ENCODE peak calls at places on chromosomes 1 and 21, in six cellular contexts. G is omental fat pad; J is hypothalamus; R is GM12865; C is activated CD8-positive, alpha-beta memory T cell treated with anti-CD3 and anti-CD28 coated beads, Interleukin-2, amount 50 U/mL, for 4 hours; S is naive thymus-derived CD8-positive, alpha-beta T cell. T is an unnamed sample.
A peak's percentile ranks its signal among the peaks of the same experiment; 100 is the strongest.

GRCh38 chr1:198007011-198007410 is 89.8 kb downstream of the LHX9 start:
- DNase-seq in G (no peak), J (no peak), R (no peak), C (no peak), S (no peak), T (no peak)

GRCh38 chr1:169548312-169548711 is 38.0 kb downstream of the F5 start:
- DNase-seq in G (no peak), J (no peak), R (no peak), C (no peak), S (no peak), T (no peak)

GRCh38 chr1:201108614-201109013 is 3.6 kb downstream of the CACNA1S start:
- DNase-seq in G (no peak), J (no peak), R (peak; percentile 17), C (no peak), S (no peak), T (no peak)

GRCh38 chr21:42171091-42172053 is 47.6 kb upstream of the ABCG1 start:
- DNase-seq in G (no peak), J (peak; percentile 52), R (no peak), C (no peak), S (no peak), T (peak; percentile 57)

GRCh38 chr1:3536796-3537195 is 74.5 kb downstream of the MEGF6 start:
- DNase-seq in G (no peak), J (no peak), R (no peak), C (no peak), S (no peak), T (no peak)

GRCh38 chr21:39483917-39484316 is 32.1 kb downstream of the SH3BGR start:
- DNase-seq in G (no peak), J (no peak), R (no peak), C (no peak), S (no peak), T (no peak)

GRCh38 chr1:196873385-196873784 is 14.5 kb upstream of the CFHR4 start:
- DNase-seq in G (no peak), J (no peak), R (no peak), C (no peak), S (no peak), T (no peak)

GRCh38 chr21:18522181-18522771 is 118.7 kb upstream of the TMPRSS15 start:
- DNase-seq in G (no peak), J (no peak), R (no peak), C (no peak), S (no peak), T (no peak)

GRCh38 chr21:39197448-39197847 is 14.2 kb upstream of the PSMG1 start:
- DNase-seq in G (no peak), J (no peak), R (no peak), C (no peak), S (no peak), T (no peak)

GRCh38 chr21:39312112-39313041 is 1.1 kb downstream of the BRWD1 start:
- DNase-seq in G (peak; percentile 86), J (peak; percentile 94), R (peak; percentile 94), C (peak; percentile 96), S (peak; percentile 97), T (peak; percentile 91)

GRCh38 chr1:61056674-61057439 is 25.5 kb upstream of the NFIA start:
- DNase-seq in G (no peak), J (peak; percentile 63), R (no peak), C (peak; percentile 54), S (peak; percentile 40), T (peak; percentile 43)

GRCh38 chr1:107974090-107974489 is 9.1 kb upstream of the VAV3 start:
- DNase-seq in G (no peak), J (no peak), R (no peak), C (no peak), S (no peak), T (no peak)

GRCh38 chr1:183259886-183260285 is 73.8 kb downstream of the LAMC2 start:
- DNase-seq in G (no peak), J (no peak), R (no peak), C (no peak), S (no peak), T (no peak)

GRCh38 chr1:18649713-18650370 is 19.2 kb downstream of the PAX7 start:
- DNase-seq in G (no peak), J (no peak), R (no peak), C (no peak), S (no peak), T (no peak)

GRCh38 chr21:17195965-17196364 is 316.9 kb upstream of the CXADR start:
- DNase-seq in G (no peak), J (no peak), R (no peak), C (no peak), S (no peak), T (no peak)

GRCh38 chr1:33684346-33685122 is 179.3 kb upstream of the HMGB4 start:
- DNase-seq in G (no peak), J (no peak), R (no peak), C (no peak), S (no peak), T (no peak)

GRCh38 chr1:204366759-204367158 is 7.0 kb upstream of the PLEKHA6 start:
- DNase-seq in G (no peak), J (no peak), R (peak; percentile 15), C (no peak), S (no peak), T (peak; percentile 20)

GRCh38 chr21:38913120-38913975 is 107.6 kb downstream of the ETS2 start:
- DNase-seq in G (no peak), J (peak; percentile 6), R (no peak), C (no peak), S (no peak), T (no peak)

GRCh38 chr1:74964508-74964907 is 169.7 kb upstream of the LHX8 start:
- DNase-seq in G (peak; percentile 28), J (peak; percentile 9), R (no peak), C (no peak), S (no peak), T (no peak)

GRCh38 chr1:109391161-109391556 is 6.6 kb downstream of the SORT1 start:
- DNase-seq in G (no peak), J (no peak), R (no peak), C (no peak), S (no peak), T (no peak)

GRCh38 chr1:53593758-53594380 is 134.7 kb downstream of the DMRTB1 start:
- DNase-seq in G (no peak), J (no peak), R (no peak), C (peak; percentile 9), S (no peak), T (no peak)

GRCh38 chr1:48061162-48062136 is 64.3 kb upstream of the TRABD2B start:
- DNase-seq in G (peak; percentile 31), J (peak; percentile 32), R (peak; percentile 44), C (no peak), S (no peak), T (peak; percentile 19)

GRCh38 chr1:227424948-227425347 is 106.7 kb upstream of the CDC42BPA start:
- DNase-seq in G (no peak), J (no peak), R (no peak), C (no peak), S (no peak), T (no peak)

GRCh38 chr1:241632987-241633386 is 7.2 kb downstream of the CHML start:
- DNase-seq in G (no peak), J (no peak), R (no peak), C (no peak), S (no peak), T (no peak)

GRCh38 chr1:68116643-68117235 is 66.3 kb upstream of the DIRAS3 start:
- DNase-seq in G (peak; percentile 45), J (peak; percentile 36), R (peak; percentile 57), C (peak; percentile 32), S (no peak), T (peak; percentile 57)

GRCh38 chr1:39288735-39289465 is 84.4 kb downstream of the MACF1 start:
- DNase-seq in G (no peak), J (no peak), R (no peak), C (no peak), S (no peak), T (no peak)

GRCh38 chr21:34073749-34074282 is 438 bp downstream of the MRPS6 start:
- DNase-seq in G (no peak), J (peak; percentile 36), R (peak; percentile 52), C (peak; percentile 56), S (no peak), T (peak; percentile 64)

T was measured in OCI-LY7.